ENCODE peak calls at places on chromosomes 13 and 19, in five cellular contexts. M is GM10248, H is NCI-H345, K is NCI-H1694 treated with DMSO at 0.1 percent for 48 hours, Y is lower leg skin. L is an unnamed sample.
A peak's percentile ranks its signal among the peaks of the same experiment; 100 is the strongest.

GRCh38 chr19:14078406-14078805 is 5.8 kb downstream of the MISP3 start:
- DNase-seq in H (no peak), K (no peak), Y (no peak), M (no peak), L (no peak)

GRCh38 chr19:4841366-4841704 is 9.8 kb upstream of the TICAM1 start:
- DNase-seq in K (no peak), H (no peak), Y (no peak), M (no peak), L (no peak)

GRCh38 chr13:109383683-109384082 is 402.7 kb downstream of the IRS2 start:
- DNase-seq in M (no peak), H (no peak), Y (no peak), K (no peak), L (no peak)

GRCh38 chr19:42206871-42207755 is 10.4 kb downstream of the DEDD2 start:
- DNase-seq in M (no peak), K (no peak), H (no peak), Y (no peak), L (no peak)

GRCh38 chr13:45678282-45678681 is 23.8 kb upstream of the CBY2 start:
- DNase-seq in Y (no peak), H (peak; percentile 12), M (no peak), K (no peak), L (no peak)

GRCh38 chr19:14381689-14382474 is 638 bp downstream of the ADGRE5 start:
- DNase-seq in M (no peak), Y (no peak), H (no peak), K (no peak), L (peak; percentile 52)

GRCh38 chr19:5048091-5048726 is 79.3 kb downstream of the KDM4B start:
- DNase-seq in Y (peak; percentile 81), M (peak; percentile 86), H (peak; percentile 45), K (no peak), L (peak; percentile 82)

GRCh38 chr13:65971541-65971940 is 1258.6 kb downstream of the PCDH9 start:
- DNase-seq in Y (no peak), K (no peak), M (no peak), H (no peak), L (no peak)

GRCh38 chr13:57631607-57632275 is at the start of gene PCDH17:
- DNase-seq in K (no peak), M (no peak), H (no peak), Y (no peak), L (no peak)

GRCh38 chr13:93477238-93477637 is 250.6 kb downstream of the GPC6 start:
- DNase-seq in K (no peak), M (no peak), H (no peak), Y (no peak), L (no peak)

GRCh38 chr13:109212630-109213029 is 573.8 kb downstream of the IRS2 start:
- DNase-seq in M (no peak), H (no peak), K (no peak), Y (no peak), L (no peak)

GRCh38 chr13:105599477-105600037 is 935.9 kb downstream of the EFNB2 start:
- DNase-seq in K (no peak), Y (no peak), M (no peak), H (no peak), L (no peak)